ENCODE peak calls at places on chromosomes 5 and 9, in six cellular contexts. V is cardiac muscle cell, H is psoas muscle, Q is fibroblast of mammary gland, N is GM23248, K is H7. M is an unnamed sample.

GRCh38 chr9:33637881-33638280 is 113.8 kb downstream of the ANKRD18B start:
- DNase-seq in V (no peak), H (no peak), Q (no peak), N (no peak), K (peak), M (no peak)

GRCh38 chr5:176816791-176817272 is 6.5 kb downstream of the UNC5A start:
- DNase-seq in V (peak), H (no peak), Q (no peak), N (no peak), K (peak), M (no peak)

GRCh38 chr9:19992556-19992955 is 203.7 kb upstream of the SLC24A2 start:
- DNase-seq in V (no peak), H (no peak), Q (peak), N (peak), K (no peak), M (no peak)

GRCh38 chr9:79610019-79610760 is 38.4 kb downstream of the TLE4 start:
- DNase-seq in V (no peak), H (no peak), Q (peak), N (peak), K (no peak), M (no peak)

GRCh38 chr5:109916481-109917153 is 226.9 kb downstream of the MAN2A1 start:
- DNase-seq in V (no peak), H (no peak), Q (no peak), N (no peak), K (no peak), M (no peak)

GRCh38 chr5:180785794-180786221 is 16.8 kb downstream of the MGAT1 start:
- DNase-seq in V (peak), H (peak), Q (peak), N (peak), K (peak), M (no peak)

GRCh38 chr5:139246394-139246793 is 47.1 kb upstream of the MATR3 start:
- DNase-seq in V (no peak), H (peak), Q (peak), N (peak), K (peak), M (no peak)

GRCh38 chr5:32837211-32837610 is 126.1 kb downstream of the NPR3 start:
- DNase-seq in V (no peak), H (no peak), Q (peak), N (no peak), K (no peak), M (no peak)

GRCh38 chr9:21964925-21965385 is 29.2 kb downstream of the CDKN2A start:
- DNase-seq in V (no peak), H (no peak), Q (peak), N (peak), K (peak), M (no peak)

GRCh38 chr9:113985968-113986585 is 92.0 kb downstream of the AMBP start:
- DNase-seq in V (no peak), H (no peak), Q (peak), N (peak), K (peak), M (no peak)

GRCh38 chr9:110502842-110503241 is 76.7 kb downstream of the SVEP1 start:
- DNase-seq in V (no peak), H (no peak), Q (no peak), N (no peak), K (no peak), M (no peak)

GRCh38 chr9:125147401-125147951 is 4.1 kb upstream of the SCAI start:
- DNase-seq in V (no peak), H (no peak), Q (no peak), N (no peak), K (no peak), M (no peak)

GRCh38 chr5:133118741-133119140 is 66.9 kb downstream of the HSPA4 start:
- DNase-seq in V (no peak), H (no peak), Q (no peak), N (no peak), K (no peak), M (no peak)

GRCh38 chr9:12604154-12604825 is 88.9 kb upstream of the TYRP1 start:
- DNase-seq in V (peak), H (no peak), Q (peak), N (peak), K (no peak), M (no peak)

GRCh38 chr9:74281674-74282073 is 215.5 kb upstream of the RORB start:
- DNase-seq in V (no peak), H (no peak), Q (no peak), N (no peak), K (peak), M (no peak)

GRCh38 chr9:82488702-82489578 is 500.4 kb downstream of the SPATA31D1 start:
- DNase-seq in V (no peak), H (no peak), Q (peak), N (peak), K (no peak), M (peak)

GRCh38 chr9:136610426-136610825 is 52.3 kb upstream of the EGFL7 start:
- DNase-seq in V (no peak), H (no peak), Q (no peak), N (no peak), K (peak), M (no peak)

GRCh38 chr9:93083592-93084470 is 12.2 kb upstream of the CARD19 start:
- DNase-seq in V (no peak), H (no peak), Q (peak), N (no peak), K (peak), M (no peak)

GRCh38 chr5:159341145-159341544 is 10.9 kb upstream of the IL12B start:
- DNase-seq in V (no peak), H (no peak), Q (no peak), N (no peak), K (no peak), M (no peak)

GRCh38 chr9:25677301-25678146 is 720 bp downstream of the TUSC1 start:
- DNase-seq in V (peak), H (peak), Q (peak), N (peak), K (peak), M (peak)

GRCh38 chr5:157271740-157272271 is 5.9 kb downstream of the CYFIP2 start:
- DNase-seq in V (no peak), H (no peak), Q (no peak), N (no peak), K (no peak), M (no peak)

GRCh38 chr9:72351538-72352453 is 13.2 kb downstream of the ZFAND5 start:
- DNase-seq in V (no peak), H (peak), Q (peak), N (peak), K (no peak), M (peak)

GRCh38 chr5:7272408-7272807 is 123.5 kb upstream of the ADCY2 start:
- DNase-seq in V (no peak), H (no peak), Q (no peak), N (no peak), K (no peak), M (no peak)
- H3K4me3 ChIP-seq in V (no peak), H (no peak), Q (no peak), N (no peak), K (no peak), M (no peak)

GRCh38 chr9:121942313-121942712 is 150.8 kb downstream of the TTLL11 start:
- DNase-seq in V (no peak), H (no peak), Q (no peak), N (no peak), K (no peak), M (no peak)
- H3K4me3 ChIP-seq in V (no peak), H (no peak), Q (no peak), N (no peak), K (no peak), M (no peak)

GRCh38 chr9:116156621-116157314 is 3.2 kb downstream of the PAPPA start:
- DNase-seq in V (peak), H (peak), Q (peak), N (peak), K (peak), M (peak)
- H3K4me3 ChIP-seq in V (peak), H (peak), Q (peak), N (peak), K (peak), M (peak)

GRCh38 chr9:18890372-18890771 is 142.6 kb downstream of the SAXO1 start:
- DNase-seq in V (no peak), H (no peak), Q (peak), N (peak), K (no peak), M (no peak)

GRCh38 chr9:18889550-18889949 is 143.5 kb downstream of the SAXO1 start:
- DNase-seq in V (no peak), H (no peak), Q (no peak), N (no peak), K (no peak), M (no peak)

GRCh38 chr9:18893051-18893450 is 140.0 kb downstream of the SAXO1 start:
- DNase-seq in V (no peak), H (no peak), Q (no peak), N (no peak), K (no peak), M (no peak)

GRCh38 chr9:18893491-18893890 is 139.5 kb downstream of the SAXO1 start:
- DNase-seq in V (no peak), H (no peak), Q (no peak), N (no peak), K (no peak), M (no peak)

DNA sequence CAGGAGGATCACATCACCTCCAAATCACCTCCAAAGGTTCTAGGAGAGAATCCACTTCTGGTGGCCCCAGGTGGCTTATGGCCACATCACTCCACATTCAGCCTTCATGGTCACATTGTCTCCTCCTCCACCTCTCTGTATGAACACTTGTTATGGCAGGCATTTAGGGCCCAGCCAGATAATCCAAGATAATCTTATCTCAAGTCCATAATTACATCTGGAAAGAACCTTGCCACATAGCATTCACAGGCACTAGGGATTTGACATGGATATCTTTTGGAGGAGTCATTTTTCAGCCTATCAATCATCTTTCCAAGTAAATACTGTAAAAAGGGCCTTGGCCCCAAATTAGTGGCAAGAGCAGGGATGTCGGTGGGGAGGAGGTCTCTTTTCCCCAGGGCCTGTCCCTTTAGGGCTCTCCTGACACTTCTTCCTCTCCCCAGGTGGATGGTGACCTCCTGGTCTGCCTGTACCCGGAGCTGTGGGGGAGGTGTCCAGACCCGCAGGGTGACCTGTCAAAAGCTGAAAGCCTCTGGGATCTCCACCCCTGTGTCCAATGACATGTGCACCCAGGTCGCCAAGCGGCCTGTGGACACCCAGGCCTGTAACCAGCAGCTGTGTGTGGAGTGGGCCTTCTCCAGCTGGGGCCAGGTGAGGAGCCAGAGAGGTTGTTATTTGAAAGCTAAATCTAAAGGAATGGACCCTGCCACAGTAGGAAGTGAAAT is 140.9 kb downstream of the SAXO1 start:
- DNase-seq in V (no peak), H (no peak), Q (no peak), N (no peak), K (no peak), M (no peak)
- H3K4me3 ChIP-seq in V (no peak), H (no peak), Q (no peak), N (no peak), K (no peak), M (no peak)

DNA sequence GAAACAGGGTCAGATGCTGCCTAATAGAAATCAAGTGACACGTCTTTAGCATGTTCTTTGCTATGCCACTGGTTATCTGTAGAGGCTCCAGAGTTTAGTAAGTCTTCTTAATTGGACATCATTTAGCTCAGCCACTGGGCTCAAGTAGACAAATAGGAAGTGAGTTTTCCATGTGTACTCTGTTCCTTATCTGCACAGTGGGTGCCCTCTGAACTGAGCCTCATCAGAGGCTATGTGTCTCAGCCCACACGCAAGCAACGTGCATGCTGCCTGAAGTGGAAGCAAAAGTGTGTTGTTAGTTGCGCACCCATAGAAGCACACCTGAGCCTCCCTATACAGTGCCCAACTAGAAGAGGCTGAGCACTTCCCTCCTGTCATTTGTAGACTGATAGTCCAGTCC is 134.7 kb downstream of the SEMA5A start:
- DNase-seq in V (peak), H (no peak), Q (no peak), N (no peak), K (no peak), M (no peak)
- H3K4me3 ChIP-seq in V (no peak), H (no peak), Q (no peak), N (no peak), K (no peak), M (no peak)

DNA sequence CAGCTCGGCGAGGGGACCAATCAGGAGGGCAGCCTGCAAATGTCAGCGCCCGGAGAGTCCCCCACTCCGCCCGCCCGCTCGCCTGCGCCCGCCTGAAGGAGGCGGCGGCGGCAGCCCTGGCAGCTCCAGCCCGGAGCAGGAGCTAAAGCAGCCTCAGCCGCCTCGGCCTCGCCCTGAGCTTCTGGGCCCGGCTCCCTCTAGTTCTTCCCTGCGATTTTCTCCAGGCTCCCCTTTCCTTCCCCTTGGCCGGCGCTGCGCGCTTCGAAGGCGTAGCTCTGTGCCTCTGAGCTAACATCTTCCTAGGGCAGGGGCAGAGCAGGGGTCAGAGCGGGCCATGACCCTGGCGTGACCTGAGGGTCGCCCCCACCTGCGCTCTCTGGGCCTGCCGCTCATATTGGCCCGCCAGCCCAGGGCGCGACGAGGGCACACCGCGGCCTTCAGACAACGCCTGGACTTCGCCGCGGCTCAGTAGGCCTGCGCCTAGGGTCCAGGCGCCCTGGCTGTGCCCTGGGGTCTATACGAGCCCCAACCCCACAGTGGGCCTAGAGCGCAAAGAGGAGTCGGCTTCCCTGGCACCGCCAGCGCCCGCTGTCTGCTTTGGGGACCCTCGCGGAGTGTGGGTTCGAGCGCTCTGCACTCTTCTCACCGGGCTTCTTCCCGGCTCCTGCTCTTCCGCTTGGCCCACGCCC is 394 bp upstream of the OTP start:
- DNase-seq in V (peak), H (no peak), Q (no peak), N (peak), K (peak), M (no peak)
- H3K4me3 ChIP-seq in V (no peak), H (peak), Q (no peak), N (no peak), K (peak), M (no peak)

GRCh38 chr5:69415584-69415958 is 655 bp downstream of the MARVELD2 start:
- DNase-seq in V (peak), H (no peak), Q (no peak), N (no peak), K (peak), M (no peak)
- H3K4me3 ChIP-seq in V (peak), H (peak), Q (no peak), N (peak), K (peak), M (no peak)

M was measured in gastrocnemius medialis.